ENCODE peak calls at places on chromosomes 13 and 19, in nine cellular contexts. One of them, this sample, is unnamed.

GRCh38 chr13:86585826-86586225 is 786.6 kb upstream of the SLITRK6 start:
- DNase-seq in A549: no peak
- DNase-seq in cardiac muscle cell: peak; percentile 95
- DNase-seq in neural progenitor cell: no peak
- DNase-seq in OCI-LY7: no peak
- DNase-seq in upper lobe of right lung: no peak
- DNase-seq in transverse colon: peak; percentile 26
- DNase-seq in tibial nerve: peak; percentile 13
- DNase-seq in foreskin keratinocyte: no peak
- DNase-seq in this sample: no peak

GRCh38 chr19:49559928-49560327 is 20.4 kb downstream of the NOSIP start:
- DNase-seq in cardiac muscle cell: no peak
- DNase-seq in A549: no peak
- DNase-seq in tibial nerve: no peak
- DNase-seq in OCI-LY7: no peak
- DNase-seq in transverse colon: no peak
- DNase-seq in upper lobe of right lung: no peak
- DNase-seq in foreskin keratinocyte: no peak
- DNase-seq in neural progenitor cell: no peak
- DNase-seq in this sample: no peak

GRCh38 chr13:22487932-22488331 is 692.8 kb upstream of the SGCG start:
- DNase-seq in transverse colon: no peak
- DNase-seq in A549: no peak
- DNase-seq in foreskin keratinocyte: no peak
- DNase-seq in OCI-LY7: no peak
- DNase-seq in tibial nerve: no peak
- DNase-seq in cardiac muscle cell: peak; percentile 2
- DNase-seq in neural progenitor cell: no peak
- DNase-seq in upper lobe of right lung: no peak
- DNase-seq in this sample: no peak

GRCh38 chr13:102907886-102908515 is 62.2 kb downstream of the ERCC5 start:
- DNase-seq in transverse colon: no peak
- DNase-seq in tibial nerve: no peak
- DNase-seq in cardiac muscle cell: peak; percentile 6
- DNase-seq in upper lobe of right lung: no peak
- DNase-seq in A549: no peak
- DNase-seq in neural progenitor cell: no peak
- DNase-seq in OCI-LY7: no peak
- DNase-seq in foreskin keratinocyte: no peak
- DNase-seq in this sample: no peak

GRCh38 chr13:90846956-90847355 is 500.5 kb upstream of the MIR17HG start:
- DNase-seq in tibial nerve: no peak
- DNase-seq in foreskin keratinocyte: no peak
- DNase-seq in transverse colon: no peak
- DNase-seq in upper lobe of right lung: no peak
- DNase-seq in OCI-LY7: no peak
- DNase-seq in neural progenitor cell: no peak
- DNase-seq in A549: no peak
- DNase-seq in cardiac muscle cell: no peak
- DNase-seq in this sample: no peak

GRCh38 chr19:16266586-16266942 is 58.1 kb upstream of the KLF2 start:
- DNase-seq in tibial nerve: no peak
- DNase-seq in neural progenitor cell: no peak
- DNase-seq in A549: no peak
- DNase-seq in foreskin keratinocyte: no peak
- DNase-seq in cardiac muscle cell: no peak
- DNase-seq in upper lobe of right lung: no peak
- DNase-seq in OCI-LY7: no peak
- DNase-seq in transverse colon: no peak
- DNase-seq in this sample: no peak

GRCh38 chr13:73849292-73849691 is 284.9 kb downstream of the KLF12 start:
- DNase-seq in tibial nerve: no peak
- DNase-seq in A549: peak; percentile 60
- DNase-seq in cardiac muscle cell: peak; percentile 60
- DNase-seq in OCI-LY7: peak; percentile 44
- DNase-seq in transverse colon: peak; percentile 28
- DNase-seq in neural progenitor cell: peak; percentile 64
- DNase-seq in foreskin keratinocyte: no peak
- DNase-seq in upper lobe of right lung: no peak
- DNase-seq in this sample: no peak

GRCh38 chr13:99376132-99376531 is 68.9 kb upstream of the GPR183 start:
- DNase-seq in foreskin keratinocyte: no peak
- DNase-seq in upper lobe of right lung: no peak
- DNase-seq in tibial nerve: peak; percentile 33
- DNase-seq in transverse colon: no peak
- DNase-seq in neural progenitor cell: no peak
- DNase-seq in OCI-LY7: peak; percentile 24
- DNase-seq in cardiac muscle cell: no peak
- DNase-seq in A549: no peak
- DNase-seq in this sample: no peak

GRCh38 chr13:81987159-81987558 is 1646.2 kb upstream of the SPRY2 start:
- DNase-seq in neural progenitor cell: peak; percentile 29
- DNase-seq in tibial nerve: no peak
- DNase-seq in foreskin keratinocyte: no peak
- DNase-seq in upper lobe of right lung: no peak
- DNase-seq in cardiac muscle cell: no peak
- DNase-seq in transverse colon: no peak
- DNase-seq in OCI-LY7: no peak
- DNase-seq in A549: no peak
- DNase-seq in this sample: no peak

GRCh38 chr13:110000534-110001345 is 214.4 kb upstream of the IRS2 start:
- DNase-seq in OCI-LY7: no peak
- DNase-seq in tibial nerve: no peak
- DNase-seq in neural progenitor cell: no peak
- DNase-seq in A549: no peak
- DNase-seq in cardiac muscle cell: no peak
- DNase-seq in transverse colon: no peak
- DNase-seq in upper lobe of right lung: no peak
- DNase-seq in foreskin keratinocyte: no peak
- DNase-seq in this sample: no peak

GRCh38 chr19:23673132-23673531 is 13.9 kb downstream of the ZNF675 start:
- DNase-seq in upper lobe of right lung: no peak
- DNase-seq in tibial nerve: no peak
- DNase-seq in cardiac muscle cell: no peak
- DNase-seq in OCI-LY7: peak; percentile 16
- DNase-seq in transverse colon: no peak
- DNase-seq in foreskin keratinocyte: no peak
- DNase-seq in A549: no peak
- DNase-seq in neural progenitor cell: no peak
- DNase-seq in this sample: no peak

GRCh38 chr19:2223391-2223790 is 12.7 kb downstream of the PLEKHJ1 start:
- DNase-seq in A549: no peak
- DNase-seq in OCI-LY7: no peak
- DNase-seq in cardiac muscle cell: no peak
- DNase-seq in neural progenitor cell: no peak
- DNase-seq in transverse colon: no peak
- DNase-seq in foreskin keratinocyte: no peak
- DNase-seq in tibial nerve: no peak
- DNase-seq in upper lobe of right lung: no peak
- DNase-seq in this sample: no peak

GRCh38 chr13:65330691-65331090 is 1899.4 kb downstream of the PCDH9 start:
- DNase-seq in tibial nerve: no peak
- DNase-seq in neural progenitor cell: no peak
- DNase-seq in upper lobe of right lung: no peak
- DNase-seq in foreskin keratinocyte: no peak
- DNase-seq in cardiac muscle cell: no peak
- DNase-seq in OCI-LY7: no peak
- DNase-seq in A549: no peak
- DNase-seq in transverse colon: no peak
- DNase-seq in this sample: no peak

GRCh38 chr13:96533408-96533807 is 443.5 kb downstream of the HS6ST3 start:
- DNase-seq in tibial nerve: no peak
- DNase-seq in OCI-LY7: no peak
- DNase-seq in cardiac muscle cell: no peak
- DNase-seq in transverse colon: no peak
- DNase-seq in A549: no peak
- DNase-seq in upper lobe of right lung: no peak
- DNase-seq in foreskin keratinocyte: no peak
- DNase-seq in neural progenitor cell: no peak
- DNase-seq in this sample: no peak

GRCh38 chr13:39405107-39405506 is 197.9 kb downstream of the LHFPL6 start:
- DNase-seq in foreskin keratinocyte: no peak
- DNase-seq in cardiac muscle cell: no peak
- DNase-seq in transverse colon: no peak
- DNase-seq in A549: no peak
- DNase-seq in upper lobe of right lung: no peak
- DNase-seq in OCI-LY7: no peak
- DNase-seq in neural progenitor cell: no peak
- DNase-seq in tibial nerve: no peak
- DNase-seq in this sample: no peak

GRCh38 chr13:95275322-95276118 is 25.7 kb downstream of the ABCC4 start:
- DNase-seq in foreskin keratinocyte: no peak
- DNase-seq in A549: no peak
- DNase-seq in OCI-LY7: no peak
- DNase-seq in transverse colon: no peak
- DNase-seq in tibial nerve: no peak
- DNase-seq in cardiac muscle cell: peak; percentile 26
- DNase-seq in neural progenitor cell: no peak
- DNase-seq in upper lobe of right lung: no peak
- DNase-seq in this sample: no peak

GRCh38 chr13:49936943-49937273 is 768 bp upstream of the SPRYD7 start:
- DNase-seq in cardiac muscle cell: peak; percentile 11
- DNase-seq in neural progenitor cell: peak; percentile 54
- DNase-seq in foreskin keratinocyte: no peak
- DNase-seq in A549: no peak
- DNase-seq in OCI-LY7: no peak
- DNase-seq in upper lobe of right lung: no peak
- DNase-seq in transverse colon: no peak
- DNase-seq in tibial nerve: no peak
- DNase-seq in this sample: no peak

GRCh38 chr19:31152906-31153305 is 196.3 kb downstream of the TSHZ3 start:
- DNase-seq in neural progenitor cell: no peak
- DNase-seq in upper lobe of right lung: no peak
- DNase-seq in transverse colon: no peak
- DNase-seq in tibial nerve: no peak
- DNase-seq in OCI-LY7: no peak
- DNase-seq in foreskin keratinocyte: no peak
- DNase-seq in A549: no peak
- DNase-seq in cardiac muscle cell: no peak
- DNase-seq in this sample: no peak

GRCh38 chr13:61029064-61029463 is 386.6 kb downstream of the PCDH20 start:
- DNase-seq in neural progenitor cell: no peak
- DNase-seq in OCI-LY7: no peak
- DNase-seq in upper lobe of right lung: no peak
- DNase-seq in A549: no peak
- DNase-seq in foreskin keratinocyte: no peak
- DNase-seq in tibial nerve: no peak
- DNase-seq in cardiac muscle cell: no peak
- DNase-seq in transverse colon: no peak
- DNase-seq in this sample: no peak

GRCh38 chr19:47729468-47729798 is 15.9 kb upstream of the NOP53 start:
- DNase-seq in cardiac muscle cell: peak; percentile 90
- DNase-seq in upper lobe of right lung: peak; percentile 88
- DNase-seq in OCI-LY7: no peak
- DNase-seq in neural progenitor cell: peak; percentile 33
- DNase-seq in transverse colon: peak; percentile 45
- DNase-seq in A549: peak; percentile 98
- DNase-seq in tibial nerve: peak; percentile 64
- DNase-seq in foreskin keratinocyte: peak; percentile 87
- DNase-seq in this sample: peak; percentile 65

GRCh38 chr13:109816112-109816978 is 30.0 kb upstream of the IRS2 start:
- DNase-seq in tibial nerve: no peak
- DNase-seq in cardiac muscle cell: no peak
- DNase-seq in OCI-LY7: no peak
- DNase-seq in neural progenitor cell: no peak
- DNase-seq in A549: no peak
- DNase-seq in transverse colon: no peak
- DNase-seq in foreskin keratinocyte: no peak
- DNase-seq in upper lobe of right lung: no peak
- DNase-seq in this sample: no peak

GRCh38 chr13:80334582-80335260 is 6.2 kb downstream of the SPRY2 start:
- DNase-seq in transverse colon: no peak
- DNase-seq in OCI-LY7: no peak
- DNase-seq in upper lobe of right lung: no peak
- DNase-seq in foreskin keratinocyte: peak; percentile 27
- DNase-seq in A549: no peak
- DNase-seq in neural progenitor cell: no peak
- DNase-seq in tibial nerve: no peak
- DNase-seq in cardiac muscle cell: peak; percentile 33
- DNase-seq in this sample: no peak

GRCh38 chr19:5680437-5681368 is at the start of the genes HSD11B1L and MICOS13:
- DNase-seq in foreskin keratinocyte: peak; percentile 93
- DNase-seq in tibial nerve: peak; percentile 99
- DNase-seq in upper lobe of right lung: peak; percentile 99
- DNase-seq in transverse colon: peak; percentile 99
- DNase-seq in A549: peak; percentile 98
- DNase-seq in neural progenitor cell: peak; percentile 99
- DNase-seq in cardiac muscle cell: peak; percentile 99
- DNase-seq in OCI-LY7: peak; percentile 99
- DNase-seq in this sample: peak; percentile 95

GRCh38 chr19:14091885-14092462 is 1.4 kb upstream of the SAMD1 start:
- DNase-seq in transverse colon: no peak
- DNase-seq in upper lobe of right lung: no peak
- DNase-seq in A549: no peak
- DNase-seq in foreskin keratinocyte: no peak
- DNase-seq in tibial nerve: no peak
- DNase-seq in OCI-LY7: peak; percentile 63
- DNase-seq in neural progenitor cell: peak; percentile 47
- DNase-seq in cardiac muscle cell: no peak
- DNase-seq in this sample: no peak
- TF ChIP-seq CTCF in transverse colon: no peak
- TF ChIP-seq CTCF in upper lobe of right lung: no peak
- TF ChIP-seq CTCF in A549: no peak
- TF ChIP-seq CTCF in foreskin keratinocyte: peak; percentile 8
- TF ChIP-seq CTCF in tibial nerve: no peak
- TF ChIP-seq CTCF in OCI-LY7: peak; percentile 33
- TF ChIP-seq CTCF in neural progenitor cell: peak; percentile 35
- TF ChIP-seq CTCF in cardiac muscle cell: no peak
- TF ChIP-seq CTCF in this sample: no peak

GRCh38 chr19:13342672-13343071 is 163.6 kb downstream of the CACNA1A start:
- DNase-seq in OCI-LY7: no peak
- DNase-seq in transverse colon: no peak
- DNase-seq in A549: no peak
- DNase-seq in foreskin keratinocyte: no peak
- DNase-seq in cardiac muscle cell: no peak
- DNase-seq in upper lobe of right lung: no peak
- DNase-seq in tibial nerve: no peak
- DNase-seq in neural progenitor cell: no peak
- DNase-seq in this sample: no peak
- H3K4me1 ChIP-seq in OCI-LY7: no peaks in the 10 kb centered on the region
- H3K4me1 ChIP-seq in transverse colon: no peaks in the 10 kb centered on the region
- H3K4me1 ChIP-seq in A549: no peaks in the 10 kb centered on the region
- H3K4me1 ChIP-seq in foreskin keratinocyte: no peaks in the 10 kb centered on the region
- H3K4me1 ChIP-seq in cardiac muscle cell: peaks cover 6% of the 10 kb centered on the region
- H3K4me1 ChIP-seq in upper lobe of right lung: no peaks in the 10 kb centered on the region
- H3K4me1 ChIP-seq in tibial nerve: no peaks in the 10 kb centered on the region
- H3K4me1 ChIP-seq in neural progenitor cell: no peaks in the 10 kb centered on the region
- H3K4me1 ChIP-seq in this sample: no peaks in the 10 kb centered on the region

GRCh38 chr19:13833330-13834265 is 38.4 kb downstream of the ZSWIM4 start:
- DNase-seq in foreskin keratinocyte: peak; percentile 61
- DNase-seq in transverse colon: peak; percentile 97
- DNase-seq in tibial nerve: peak; percentile 92
- DNase-seq in OCI-LY7: peak; percentile 93
- DNase-seq in cardiac muscle cell: peak; percentile 95
- DNase-seq in neural progenitor cell: peak; percentile 95
- DNase-seq in A549: peak; percentile 91
- DNase-seq in upper lobe of right lung: peak; percentile 97
- DNase-seq in this sample: peak; percentile 77
- TF ChIP-seq CTCF in foreskin keratinocyte: peak; percentile 78
- TF ChIP-seq CTCF in transverse colon: peak; percentile 76
- TF ChIP-seq CTCF in tibial nerve: peak; percentile 18
- TF ChIP-seq CTCF in OCI-LY7: peak; percentile 78
- TF ChIP-seq CTCF in cardiac muscle cell: peak; percentile 38
- TF ChIP-seq CTCF in neural progenitor cell: peak; percentile 56
- TF ChIP-seq CTCF in A549: no peak
- TF ChIP-seq CTCF in upper lobe of right lung: peak; percentile 47
- TF ChIP-seq CTCF in this sample: peak; percentile 25

GRCh38 chr19:37925212-37925611 is 18.2 kb downstream of the SIPA1L3 start:
- DNase-seq in tibial nerve: no peak
- DNase-seq in upper lobe of right lung: no peak
- DNase-seq in transverse colon: no peak
- DNase-seq in cardiac muscle cell: no peak
- DNase-seq in OCI-LY7: no peak
- DNase-seq in foreskin keratinocyte: no peak
- DNase-seq in A549: no peak
- DNase-seq in neural progenitor cell: no peak
- DNase-seq in this sample: no peak
- H3K4me1 ChIP-seq in tibial nerve: no peaks in the 10 kb centered on the region
- H3K4me1 ChIP-seq in upper lobe of right lung: no peaks in the 10 kb centered on the region
- H3K4me1 ChIP-seq in transverse colon: peaks cover 44% of the 10 kb centered on the region
- H3K4me1 ChIP-seq in cardiac muscle cell: no peaks in the 10 kb centered on the region
- H3K4me1 ChIP-seq in OCI-LY7: peaks cover 98% of the 10 kb centered on the region
- H3K4me1 ChIP-seq in foreskin keratinocyte: peaks cover 6% of the 10 kb centered on the region
- H3K4me1 ChIP-seq in A549: peaks cover 40% of the 10 kb centered on the region
- H3K4me1 ChIP-seq in neural progenitor cell: peaks cover 27% of the 10 kb centered on the region
- H3K4me1 ChIP-seq in this sample: no peaks in the 10 kb centered on the region